ENCODE peak calls at places on chromosomes 13 and 19, in four cellular contexts. U is activated T-cell treated with anti-CD3 and anti-CD28 coated beads for 1 hour; E is erythroblast; S is activated naive CD4-positive, alpha-beta T cell. C is an unnamed sample.

GRCh38 chr13:110592670-110593069 is 22.7 kb upstream of the NAXD start:
- DNase-seq in U (no peak), E (no peak), S (no peak), C (no peak)

GRCh38 chr19:18939163-18939562 is 1.9 kb downstream of the HOMER3 start:
- DNase-seq in U (no peak), E (no peak), S (no peak), C (no peak)

GRCh38 chr13:113854238-113855011 is 9.5 kb downstream of the GAS6 start:
- DNase-seq in U (no peak), E (no peak), S (no peak), C (no peak)

GRCh38 chr13:103953859-103954258 is 887.6 kb upstream of the SLC10A2 start:
- DNase-seq in U (no peak), E (no peak), S (no peak), C (no peak)

GRCh38 chr19:7371001-7371400 is 22.3 kb downstream of the ARHGEF18 start:
- DNase-seq in U (no peak), E (no peak), S (no peak), C (no peak)

GRCh38 chr19:33771308-33772101 is 25.2 kb upstream of the KCTD15 start:
- DNase-seq in U (peak), E (peak), S (no peak), C (no peak)

GRCh38 chr13:38577048-38577447 is 109.8 kb upstream of the FREM2 start:
- DNase-seq in U (no peak), E (no peak), S (no peak), C (no peak)

GRCh38 chr13:32527151-32527550 is 11.4 kb downstream of the N4BP2L2 start:
- DNase-seq in U (no peak), E (no peak), S (no peak), C (no peak)

GRCh38 chr19:7377196-7377595 is 28.5 kb downstream of the ARHGEF18 start:
- DNase-seq in U (no peak), E (no peak), S (no peak), C (no peak)

GRCh38 chr19:47274891-47275865 is 493 bp downstream of the INAFM1 start:
- DNase-seq in U (peak), E (no peak), S (no peak), C (no peak)

GRCh38 chr19:3494051-3494450 is 6.4 kb downstream of the DOHH start:
- DNase-seq in U (no peak), E (no peak), S (no peak), C (no peak)

GRCh38 chr13:36530050-36530789 is 97.9 kb downstream of the CCNA1 start:
- DNase-seq in U (no peak), E (no peak), S (no peak), C (no peak)

GRCh38 chr19:10292206-10292788 is 2.5 kb downstream of the ICAM5 start:
- DNase-seq in U (peak), E (peak), S (peak), C (no peak)

GRCh38 chr19:3783660-3784584 is 2.3 kb downstream of the MATK start:
- DNase-seq in U (peak), E (no peak), S (no peak), C (peak)

GRCh38 chr13:113220877-113221276 is 11.5 kb downstream of the CUL4A start:
- DNase-seq in U (peak), E (peak), S (no peak), C (no peak)

GRCh38 chr19:39438270-39438934 is 2.7 kb upstream of the RPS16 start:
- DNase-seq in U (no peak), E (no peak), S (no peak), C (no peak)

GRCh38 chr13:45367358-45367757 is 26.4 kb upstream of the TPT1 start:
- DNase-seq in U (peak), E (peak), S (peak), C (peak)

GRCh38 chr13:52980695-52981094 is 47.9 kb upstream of the OLFM4 start:
- DNase-seq in U (no peak), E (no peak), S (no peak), C (no peak)

GRCh38 chr13:51249767-51250741 is 27.9 kb downstream of the FAM124A start:
- DNase-seq in U (no peak), E (no peak), S (no peak), C (no peak)

GRCh38 chr19:47865166-47865565 is 6.1 kb downstream of the TPRX2 start:
- DNase-seq in U (no peak), E (no peak), S (no peak), C (no peak)

GRCh38 chr13:21061077-21061945 is at the start of gene LATS2:
- DNase-seq in U (peak), E (peak), S (no peak), C (peak)

GRCh38 chr13:30431269-30431950 is 9.1 kb downstream of the UBE2L5 start:
- DNase-seq in U (no peak), E (no peak), S (no peak), C (no peak)

GRCh38 chr13:50127017-50127725 is 111.9 kb downstream of the KCNRG start:
- DNase-seq in U (no peak), E (peak), S (peak), C (peak)

GRCh38 chr13:103803349-103803748 is 737.1 kb upstream of the SLC10A2 start:
- DNase-seq in U (no peak), E (no peak), S (no peak), C (no peak)

GRCh38 chr13:54110597-54110996 is 1082.0 kb downstream of the OLFM4 start:
- DNase-seq in U (no peak), E (no peak), S (no peak), C (no peak)

GRCh38 chr13:36026556-36026955 is 104.6 kb downstream of the DCLK1 start:
- DNase-seq in U (no peak), E (no peak), S (no peak), C (no peak)

GRCh38 chr13:28889317-28889716 is 69.2 kb downstream of the MTUS2 start:
- DNase-seq in U (no peak), E (no peak), S (no peak), C (no peak)

GRCh38 chr13:108322206-108322824 is 52.8 kb downstream of the TNFSF13B start:
- DNase-seq in U (no peak), E (peak), S (no peak), C (no peak)

GRCh38 chr13:26929971-26930730 is 169.6 kb upstream of the GPR12 start:
- DNase-seq in U (peak), E (peak), S (peak), C (peak)

GRCh38 chr19:18846862-18847515 is 15.2 kb downstream of the UPF1 start:
- DNase-seq in U (peak), E (peak), S (no peak), C (peak)

GRCh38 chr13:38012096-38012495 is 142.5 kb upstream of the TRPC4 start:
- DNase-seq in U (no peak), E (no peak), S (no peak), C (no peak)

GRCh38 chr13:99528547-99528946 is 27.3 kb downstream of the TM9SF2 start:
- DNase-seq in U (no peak), E (peak), S (no peak), C (no peak)

GRCh38 chr13:110913322-110913721 is 1.5 kb downstream of the ANKRD10 start:
- DNase-seq in U (no peak), E (peak), S (no peak), C (no peak)